ENCODE peak calls at places on chromosomes 13 and 19, in eight cellular contexts. T, D, H, E, V, R, I and S are unnamed samples. For H3K4me1 and H3K9me2, the result is how much of the 10 kb centered on the place peaks cover.

GRCh38 chr13:83117046-83117445 is 765.2 kb downstream of the SLITRK1 start:
- DNase-seq in T (no peak), D (no peak), H (no peak), E (no peak), V (no peak), R (no peak), I (no peak), S (no peak)

GRCh38 chr19:46924874-46925547 is 64.2 kb downstream of the ARHGAP35 start:
- DNase-seq in T (peak), D (peak), H (no peak), E (no peak), V (peak), R (peak), I (no peak), S (peak)

GRCh38 chr19:36652958-36653357 is 13.7 kb downstream of the ZNF461 start:
- DNase-seq in T (no peak), D (no peak), H (no peak), E (no peak), V (no peak), R (no peak), I (no peak), S (no peak)

GRCh38 chr13:95304446-95304845 is 3.2 kb upstream of the ABCC4 start:
- DNase-seq in T (no peak), D (no peak), H (no peak), E (no peak), V (no peak), R (no peak), I (no peak), S (peak)

GRCh38 chr13:94711561-94712286 is 621 bp downstream of the SOX21 start:
- DNase-seq in T (peak), D (peak), H (peak), E (peak), V (no peak), R (peak), I (no peak), S (no peak)

GRCh38 chr13:34941436-34941834 is 635 bp upstream of the NBEA start:
- DNase-seq in T (peak), D (no peak), H (no peak), E (no peak), V (peak), R (no peak), I (no peak), S (peak)

GRCh38 chr13:96617528-96617927 is 376.7 kb downstream of the OXGR1 start:
- DNase-seq in T (no peak), D (no peak), H (no peak), E (no peak), V (peak), R (no peak), I (no peak), S (no peak)

GRCh38 chr13:32224916-32225315 is 90.2 kb downstream of the ZAR1L start:
- DNase-seq in T (no peak), D (no peak), H (no peak), E (no peak), V (no peak), R (no peak), I (no peak), S (no peak)

GRCh38 chr19:41883463-41883820 is 458 bp downstream of the ARHGEF1 start:
- DNase-seq in T (peak), D (no peak), H (no peak), E (no peak), V (no peak), R (no peak), I (no peak), S (no peak)

GRCh38 chr13:107838592-107839161 is 376.7 kb downstream of the LIG4 start:
- DNase-seq in T (no peak), D (no peak), H (no peak), E (peak), V (no peak), R (no peak), I (no peak), S (no peak)

GRCh38 chr13:44271031-44271433 is 102.6 kb upstream of the SERP2 start:
- DNase-seq in T (peak), D (peak), H (no peak), E (no peak), V (no peak), R (peak), I (no peak), S (no peak)

GRCh38 chr19:41226053-41226873 is 7.2 kb downstream of the AXL start:
- DNase-seq in T (peak), D (peak), H (peak), E (peak), V (no peak), R (peak), I (peak), S (no peak)

GRCh38 chr13:108919036-108919907 is 289.9 kb downstream of the MYO16 start:
- DNase-seq in T (no peak), D (peak), H (no peak), E (no peak), V (no peak), R (no peak), I (no peak), S (no peak)

GRCh38 chr13:53941588-53942190 is 913.1 kb downstream of the OLFM4 start:
- DNase-seq in T (no peak), D (no peak), H (no peak), E (peak), V (no peak), R (no peak), I (no peak), S (no peak)

GRCh38 chr13:32284927-32285632 is 30.1 kb downstream of the ZAR1L start:
- DNase-seq in T (peak), D (peak), H (no peak), E (no peak), V (no peak), R (no peak), I (peak), S (no peak)

DNA sequence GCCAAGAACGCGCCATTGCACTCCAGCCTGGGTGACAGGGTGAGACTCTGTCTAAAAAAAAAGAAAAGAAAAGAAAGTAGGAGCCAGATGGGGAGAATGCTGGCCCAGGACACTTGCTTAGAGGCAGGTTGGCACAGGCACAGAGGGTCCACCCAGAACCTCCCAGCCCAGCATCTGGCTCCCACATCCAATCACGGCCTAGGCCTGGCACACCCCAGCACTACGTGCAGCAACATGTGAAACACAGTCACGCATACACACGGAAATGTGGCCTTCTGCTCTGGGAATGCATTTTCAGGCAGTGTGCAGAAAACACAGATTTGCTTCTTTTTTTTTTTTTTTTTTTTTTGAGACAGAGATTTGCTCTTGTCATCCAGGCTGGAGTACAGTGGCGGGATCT is 20.9 kb upstream of the FOSB start:
- DNase-seq in T (peak), D (no peak), H (no peak), E (no peak), V (no peak), R (peak), I (no peak), S (no peak)
- H3K4me1 ChIP-seq in T (under half), D (under half), H (under half), E (under half), V (under half), R (under half), I (under half), S (half or more)

DNA sequence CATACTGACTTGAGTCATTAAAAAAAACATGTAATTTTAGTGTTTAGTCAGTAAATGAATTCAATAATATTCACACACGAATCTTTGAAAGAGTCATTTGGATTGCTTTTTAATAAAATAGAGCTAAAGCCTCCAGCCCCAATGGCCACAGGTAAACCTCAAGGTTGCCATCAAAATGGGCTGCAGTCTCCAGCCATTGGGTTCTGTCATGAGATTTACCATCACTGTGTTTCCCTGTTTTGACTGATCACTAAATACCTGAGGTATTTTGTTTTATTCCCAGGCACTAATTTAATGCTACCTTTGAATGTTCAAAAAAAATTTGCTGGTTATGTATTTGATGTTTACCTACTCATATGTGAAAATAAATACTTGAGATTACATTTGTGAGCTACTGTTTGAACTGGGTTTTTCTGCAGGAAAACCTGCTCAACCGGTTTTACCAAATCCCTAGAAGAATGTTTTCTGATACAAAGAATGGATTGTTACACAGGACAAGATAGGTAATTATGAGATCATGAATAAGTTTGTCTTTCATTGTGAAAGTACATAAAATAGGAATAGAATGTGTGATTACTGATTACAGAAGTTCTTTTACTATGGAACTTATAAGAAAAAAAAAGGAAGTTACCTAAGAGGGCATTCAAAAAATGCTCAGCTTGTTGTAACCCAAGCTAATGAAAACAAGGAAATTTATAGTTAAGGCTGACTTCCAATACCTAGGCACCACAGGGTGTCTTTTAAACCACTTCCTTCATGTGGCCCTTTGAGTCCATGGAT is 391.3 kb downstream of the EFNB2 start:
- DNase-seq in T (no peak), D (peak), H (no peak), E (peak), V (no peak), R (peak), I (peak), S (no peak)
- H3K9me2 ChIP-seq in T (under half), D (under half), H (under half), E (under half), V (under half), R (under half), I (under half), S (under half)

DNA sequence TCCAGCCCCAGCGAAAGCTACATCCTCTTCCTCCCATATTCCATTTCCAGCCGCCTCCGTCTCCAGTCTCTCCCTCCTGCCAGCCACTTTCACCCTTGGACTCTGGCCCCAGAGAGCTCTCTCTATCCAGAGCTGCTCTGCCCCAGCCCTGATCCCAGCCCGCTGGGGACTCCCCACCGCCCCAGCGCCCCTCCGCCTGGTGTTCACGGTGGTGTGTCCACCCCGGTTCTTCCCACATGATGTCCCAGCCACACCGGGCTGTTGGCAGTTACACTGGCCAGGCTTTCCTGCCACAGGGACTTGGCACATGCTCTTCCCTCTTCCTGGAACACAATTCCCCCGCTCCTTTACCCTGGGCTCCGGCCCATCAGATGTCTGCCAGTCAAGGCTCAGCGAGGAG is 11.3 kb upstream of the EMC10 start:
- DNase-seq in T (no peak), D (no peak), H (no peak), E (no peak), V (no peak), R (peak), I (no peak), S (no peak)
- TF ChIP-seq EZH2phosphoT487 in T (no peak), D (no peak), H (no peak), E (no peak), V (no peak), R (no peak), I (no peak), S (no peak)

GRCh38 chr19:33050110-33050509 is 14.6 kb downstream of the RHPN2 start:
- DNase-seq in T (no peak), D (no peak), H (no peak), E (no peak), V (no peak), R (no peak), I (no peak), S (no peak)
- H3K4me1 ChIP-seq in T (under half), D (half or more), H (under half), E (under half), V (under half), R (under half), I (half or more), S (under half)

DNA sequence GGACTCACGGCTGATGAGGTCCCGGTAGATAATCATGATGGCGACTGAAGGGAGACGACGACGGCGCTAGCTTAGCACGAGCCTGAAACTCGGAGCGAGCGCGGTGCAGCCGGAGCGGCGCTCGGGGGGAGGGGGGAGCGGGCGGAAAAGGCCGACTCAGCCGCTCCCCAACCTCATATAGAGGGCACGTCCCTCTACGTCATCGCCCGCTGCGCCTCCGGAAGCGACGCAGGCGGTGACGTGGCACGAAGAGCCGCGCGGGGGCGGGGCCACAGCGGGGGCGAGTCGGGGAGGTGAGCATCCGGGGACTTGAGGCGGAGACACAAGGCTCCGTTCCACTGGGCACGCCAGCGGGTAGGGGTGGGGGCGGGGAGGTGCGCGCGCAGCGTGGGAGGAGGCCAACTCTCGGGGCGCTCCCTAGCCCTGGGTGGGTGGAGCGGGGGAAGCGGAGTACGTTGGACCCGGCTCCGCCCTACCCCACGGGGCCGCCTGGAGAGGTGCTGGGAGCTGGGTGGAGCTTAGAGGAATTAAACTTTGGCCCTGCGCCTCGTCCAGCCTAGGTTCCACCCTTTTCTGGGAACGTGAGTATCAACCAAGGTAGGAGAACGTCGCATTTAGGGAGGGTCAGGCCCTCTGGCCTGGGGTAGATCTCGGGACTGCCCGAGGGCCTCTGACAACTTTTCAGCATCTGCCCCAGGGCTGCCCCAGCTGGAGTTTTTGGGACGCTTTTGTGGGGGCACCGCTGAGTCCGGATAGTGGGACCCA is at the start of gene TPT1:
- DNase-seq in T (peak), D (peak), H (peak), E (peak), V (peak), R (peak), I (peak), S (peak)
- H3K9me2 ChIP-seq in T (under half), D (under half), H (under half), E (under half), V (under half), R (under half), I (under half), S (under half)